ENCODE peak calls at places on chromosomes 7 and 10, in six cellular contexts. O is stomach, E is adrenal gland, H is fibroblast of lung, D is body of pancreas, T is HCT116. K is an unnamed sample. For H3K27me3 and H3K9me3, the result is how much of the 10 kb centered on the place peaks cover.

GRCh38 chr10:21624951-21625350 is 90.9 kb downstream of the MLLT10 start:
- DNase-seq in H (no peak), E (no peak), D (no peak), O (no peak), T (no peak), K (no peak)

GRCh38 chr7:19932549-19933249 is 159.3 kb upstream of the TMEM196 start:
- DNase-seq in E (no peak), T (no peak), D (peak), O (no peak), H (no peak), K (no peak)

GRCh38 chr7:33043434-33043833 is 19.1 kb downstream of the NT5C3A start:
- DNase-seq in H (no peak), T (no peak), D (no peak), O (no peak), E (no peak), K (no peak)

GRCh38 chr10:73865459-73866442 is 8.6 kb downstream of the CAMK2G start:
- DNase-seq in T (no peak), H (no peak), E (no peak), O (no peak), D (no peak), K (no peak)

GRCh38 chr7:105589221-105590077 is 8.2 kb upstream of the EFCAB10 start:
- DNase-seq in E (peak), T (peak), H (peak), O (peak), D (peak), K (peak)

GRCh38 chr10:23980054-23980453 is 228.9 kb upstream of the KIAA1217 start:
- DNase-seq in O (no peak), D (peak), T (no peak), E (no peak), H (no peak), K (no peak)

GRCh38 chr7:100472121-100472851 is 6.7 kb downstream of the TSC22D4 start:
- DNase-seq in H (no peak), T (no peak), E (no peak), D (no peak), O (no peak), K (no peak)

GRCh38 chr10:23571884-23572283 is 133.0 kb downstream of the OTUD1 start:
- DNase-seq in E (no peak), T (no peak), D (no peak), H (no peak), O (no peak), K (no peak)

GRCh38 chr7:128209229-128210035 is 31.6 kb upstream of the LEP start:
- DNase-seq in D (peak), E (peak), H (peak), O (peak), T (peak), K (peak)

GRCh38 chr10:73898730-73899400 is 12.1 kb upstream of the PLAU start:
- DNase-seq in H (peak), D (no peak), E (no peak), T (no peak), O (no peak), K (peak)

GRCh38 chr7:115004121-115004520 is 82.2 kb downstream of the MDFIC start:
- DNase-seq in H (no peak), T (no peak), O (no peak), D (no peak), E (no peak), K (peak)

GRCh38 chr10:119310807-119311206 is 103.4 kb downstream of the GRK5 start:
- DNase-seq in E (no peak), H (no peak), O (no peak), T (no peak), D (no peak), K (no peak)

GRCh38 chr10:92961638-92962037 is 99.0 kb upstream of the CYP26C1 start:
- DNase-seq in E (no peak), D (no peak), O (no peak), H (no peak), T (no peak), K (no peak)

GRCh38 chr10:19014034-19014433 is 34.6 kb upstream of the MALRD1 start:
- DNase-seq in H (peak), O (no peak), E (no peak), T (no peak), D (no peak), K (peak)

GRCh38 chr7:101164071-101164840 is 1.1 kb downstream of the VGF start:
- DNase-seq in O (peak), T (no peak), H (peak), D (peak), E (peak), K (peak)

GRCh38 chr10:83164134-83164533 is 975.2 kb upstream of the GHITM start:
- DNase-seq in D (no peak), O (no peak), E (no peak), T (no peak), H (no peak), K (no peak)

GRCh38 chr7:82598958-82599357 is 155.4 kb upstream of the CACNA2D1 start:
- DNase-seq in T (no peak), E (no peak), H (peak), O (no peak), D (no peak), K (no peak)

GRCh38 chr7:29565982-29566746 is 2.5 kb downstream of the PRR15 start:
- DNase-seq in H (no peak), T (no peak), D (peak), E (no peak), O (no peak), K (no peak)

GRCh38 chr7:106354822-106355221 is 70.0 kb upstream of the NAMPT start:
- DNase-seq in E (no peak), D (no peak), T (no peak), O (no peak), H (no peak), K (no peak)

GRCh38 chr7:50531401-50531906 is 33.8 kb downstream of the DDC start:
- DNase-seq in H (no peak), D (peak), E (peak), O (no peak), T (peak), K (no peak)

GRCh38 chr7:12696001-12696400 is 8.6 kb downstream of the ARL4A start:
- DNase-seq in H (no peak), D (no peak), T (no peak), E (no peak), O (no peak), K (no peak)

GRCh38 chr7:47314728-47315601 is 266.9 kb downstream of the TNS3 start:
- DNase-seq in O (no peak), D (no peak), E (peak), T (no peak), H (peak), K (no peak)

GRCh38 chr7:108322899-108323298 is 133.3 kb downstream of the NRCAM start:
- DNase-seq in T (no peak), O (no peak), H (no peak), D (no peak), E (no peak), K (no peak)

GRCh38 chr10:18233775-18234174 is 93.6 kb downstream of the CACNB2 start:
- DNase-seq in D (peak), E (peak), T (no peak), O (no peak), H (no peak), K (no peak)

GRCh38 chr10:106424076-106424475 is 740.4 kb downstream of the SORCS1 start:
- DNase-seq in H (peak), D (no peak), O (no peak), E (no peak), T (no peak), K (no peak)

GRCh38 chr7:50821457-50821977 is 38.8 kb upstream of the GRB10 start:
- DNase-seq in H (no peak), T (no peak), E (peak), D (peak), O (no peak), K (no peak)

GRCh38 chr10:23081891-23082290 is 13.5 kb upstream of the MSRB2 start:
- DNase-seq in D (no peak), T (peak), H (peak), O (no peak), E (no peak), K (no peak)

GRCh38 chr10:104345512-104345911 is 7.2 kb upstream of the ITPRIP start:
- DNase-seq in D (no peak), H (no peak), O (no peak), T (no peak), E (no peak), K (no peak)

GRCh38 chr10:60611291-60611747 is 167.0 kb upstream of the CDK1 start:
- DNase-seq in D (no peak), E (no peak), H (peak), T (peak), O (no peak), K (peak)

GRCh38 chr10:101814466-101815041 is 3.7 kb downstream of the OGA start:
- DNase-seq in O (no peak), T (no peak), D (no peak), E (no peak), H (no peak), K (no peak)

GRCh38 chr10:71392292-71392691 is 4.4 kb upstream of the CDH23 start:
- DNase-seq in O (no peak), T (no peak), D (no peak), H (no peak), E (no peak), K (no peak)

GRCh38 chr7:137343483-137343841 is at the start of gene PTN:
- DNase-seq in H (peak), D (peak), T (no peak), E (peak), O (no peak), K (peak)

GRCh38 chr7:159088016-159088865 is 56.4 kb downstream of the VIPR2 start:
- DNase-seq in O (no peak), T (no peak), E (no peak), D (no peak), H (no peak), K (no peak)

GRCh38 chr10:25245171-25245570 is 70.4 kb downstream of the GPR158 start:
- DNase-seq in E (no peak), H (no peak), D (no peak), T (no peak), O (no peak), K (no peak)

GRCh38 chr7:143492799-143493568 is 15.3 kb downstream of the TAS2R41 start:
- DNase-seq in O (no peak), E (no peak), T (no peak), H (no peak), D (no peak), K (peak)

GRCh38 chr10:77042706-77043105 is 594.9 kb downstream of the KCNMA1 start:
- DNase-seq in D (no peak), H (no peak), O (no peak), E (no peak), T (no peak), K (no peak)

DNA sequence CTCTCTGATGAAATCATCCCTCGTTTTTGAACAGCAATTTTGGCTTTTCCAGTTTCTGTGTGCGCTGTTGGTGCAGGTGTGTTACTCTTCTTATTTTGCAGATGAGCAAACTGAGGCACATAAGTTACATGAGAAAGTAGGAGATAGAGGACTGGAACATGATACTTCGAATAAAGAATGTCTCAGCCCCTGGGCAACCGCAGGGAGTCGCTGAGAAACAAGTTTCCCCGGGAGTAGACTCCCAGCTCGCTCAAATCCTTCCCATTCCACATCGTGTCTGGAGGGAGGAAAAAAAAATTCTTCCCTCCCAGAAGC is 18.0 kb downstream of the MXI1 start:
- DNase-seq in D (no peak), O (no peak), H (no peak), E (no peak), T (no peak), K (no peak)
- H3K4me3 ChIP-seq in D (no peak), O (peak), H (peak), E (no peak), T (peak), K (peak)

GRCh38 chr10:129965940-129966339 is 1.9 kb upstream of the EBF3 start:
- DNase-seq in T (no peak), E (no peak), D (no peak), H (no peak), O (no peak), K (no peak)
- H3K27me3 ChIP-seq in T (under half), E (half or more), D (half or more), H (half or more), O (half or more), K (under half)

GRCh38 chr7:104175336-104175984 is 32.4 kb downstream of the ORC5 start:
- DNase-seq in O (no peak), H (no peak), T (no peak), D (no peak), E (no peak), K (no peak)
- H3K9me3 ChIP-seq in O (under half), H (under half), T (under half), D (under half), E (under half), K (under half)

DNA sequence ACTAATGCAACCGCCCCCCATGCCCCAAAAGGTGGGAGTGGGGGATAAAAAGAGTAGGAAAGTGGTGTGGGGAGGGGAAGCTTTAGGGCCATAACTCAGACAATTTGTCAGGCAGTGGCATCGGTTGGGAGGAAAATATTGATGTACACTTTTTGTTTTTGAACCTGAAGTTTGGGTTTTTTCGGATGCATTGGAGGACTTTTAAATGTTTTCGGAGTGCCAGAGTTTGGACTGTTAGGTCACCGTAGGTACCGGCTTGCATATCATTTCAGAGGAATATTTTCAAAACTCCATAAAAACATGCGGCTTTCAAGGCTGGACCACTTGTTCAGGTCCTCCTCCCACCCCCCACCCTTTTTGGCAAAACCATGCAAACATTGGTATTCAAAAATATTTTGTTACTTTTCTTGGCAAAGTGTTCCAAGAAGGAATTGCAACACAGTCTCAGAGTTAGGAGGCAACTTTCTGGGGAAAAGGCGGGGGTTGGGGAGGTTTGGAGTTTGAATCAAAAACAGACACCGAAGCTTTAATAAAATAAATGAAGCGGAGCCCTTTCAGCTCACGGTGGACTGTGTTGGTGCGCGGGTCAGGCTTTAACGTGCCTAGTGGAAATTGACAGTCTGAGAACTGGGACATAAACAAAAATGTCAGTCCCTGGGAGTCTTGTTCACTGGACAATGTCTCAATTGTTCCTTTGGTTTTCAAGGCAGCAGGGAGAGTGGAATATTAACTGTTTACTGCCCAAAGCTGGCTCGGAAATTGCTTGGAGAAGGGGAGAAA is 109.1 kb downstream of the TCF7L2 start:
- DNase-seq in T (no peak), D (peak), E (no peak), O (no peak), H (peak), K (peak)
- H3K4me3 ChIP-seq in T (no peak), D (no peak), E (no peak), O (peak), H (peak), K (peak)

GRCh38 chr7:155798673-155799439 is 13.4 kb downstream of the SHH start:
- DNase-seq in D (no peak), H (no peak), T (no peak), E (no peak), O (no peak), K (no peak)

GRCh38 chr7:155799514-155799913 is 12.7 kb downstream of the SHH start:
- DNase-seq in O (no peak), E (no peak), H (peak), T (no peak), D (no peak), K (peak)

GRCh38 chr7:155802291-155802690 is 10.0 kb downstream of the SHH start:
- DNase-seq in D (no peak), O (no peak), T (no peak), H (no peak), E (no peak), K (no peak)

GRCh38 chr7:155800741-155801267 is 11.5 kb downstream of the SHH start:
- DNase-seq in E (no peak), T (no peak), D (no peak), H (no peak), O (no peak), K (no peak)

GRCh38 chr7:155800301-155800700 is 12.0 kb downstream of the SHH start:
- DNase-seq in D (no peak), H (no peak), T (no peak), E (no peak), O (no peak), K (no peak)
- H3K27me3 ChIP-seq in D (under half), H (under half), T (under half), E (under half), O (half or more), K (under half)

DNA sequence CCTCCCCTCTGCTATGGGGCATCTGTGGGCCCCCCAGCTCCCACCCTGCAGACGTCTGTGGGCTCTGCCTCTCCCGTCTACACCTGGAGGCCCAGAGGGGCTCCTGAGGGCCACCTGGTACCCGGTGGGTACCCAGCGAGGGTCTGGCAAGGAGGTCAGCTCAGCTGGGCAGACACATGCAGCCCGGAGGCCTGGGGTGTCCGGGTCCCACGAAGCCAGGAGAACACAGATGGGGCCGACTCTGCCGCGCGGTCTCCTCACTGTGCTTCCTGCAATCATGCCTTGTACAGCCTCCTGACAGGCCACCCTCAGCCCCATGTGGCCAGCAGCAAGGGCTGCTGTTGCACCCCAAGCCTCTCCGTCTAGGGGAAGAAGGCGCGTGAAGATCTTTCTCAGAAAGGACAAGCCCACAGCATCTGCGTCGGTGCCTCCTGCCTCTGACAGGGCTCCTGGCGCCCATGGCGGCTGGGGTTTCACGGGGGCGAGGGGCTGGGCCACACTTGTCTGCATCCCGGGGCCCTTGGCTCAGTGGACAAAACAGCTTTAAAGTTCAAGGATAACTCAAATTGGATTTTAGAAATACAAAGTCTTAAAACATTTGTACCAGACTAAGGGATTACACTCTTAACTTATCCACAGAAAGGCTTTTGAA is 391.3 kb downstream of the DNAJB6 start:
- DNase-seq in O (no peak), H (no peak), T (no peak), D (no peak), E (no peak), K (no peak)
- H3K9me3 ChIP-seq in O (under half), H (under half), T (under half), D (under half), E (under half), K (under half)